ENCODE peak calls at places on chromosomes 2 and 18, in nine cellular contexts. G is IMR-90, J is spleen, H is kidney epithelial cell, F is right atrium auricular region, U is uterus, M is ascending aorta, W is tibial artery, P is psoas muscle. Z is an unnamed sample.

GRCh38 chr2:12490641-12491040 is 226.1 kb upstream of the TRIB2 start:
- DNase-seq in W (no peak), G (no peak), J (no peak), F (no peak), U (no peak), H (no peak), M (no peak), P (no peak), Z (no peak)

GRCh38 chr2:60959501-60959900 is 58.0 kb upstream of the PEX13 start:
- DNase-seq in P (no peak), W (no peak), J (no peak), G (no peak), M (no peak), F (no peak), H (no peak), U (no peak), Z (no peak)

GRCh38 chr2:26457241-26457666 is 20.7 kb downstream of the OTOF start:
- DNase-seq in P (no peak), G (no peak), W (peak; percentile 33), H (no peak), J (peak; percentile 72), U (no peak), M (no peak), F (no peak), Z (peak; percentile 12)

GRCh38 chr2:52821631-52822030 is 946.0 kb upstream of the CHAC2 start:
- DNase-seq in M (no peak), H (no peak), G (peak; percentile 3), P (no peak), F (no peak), W (no peak), U (no peak), J (no peak), Z (no peak)

GRCh38 chr2:202278944-202279343 is 13.4 kb downstream of the NOP58 start:
- DNase-seq in H (no peak), F (no peak), G (peak; percentile 78), W (no peak), P (no peak), M (no peak), U (no peak), J (no peak), Z (no peak)

GRCh38 chr2:37350034-37350433 is 5.6 kb downstream of the QPCT start:
- DNase-seq in J (no peak), H (peak; percentile 75), F (no peak), P (no peak), G (no peak), M (no peak), W (no peak), U (no peak), Z (no peak)

GRCh38 chr2:240812721-240813120 is 7.3 kb downstream of the KIF1A start:
- DNase-seq in W (peak; percentile 50), H (no peak), G (no peak), U (no peak), F (no peak), P (no peak), J (peak; percentile 51), M (no peak), Z (no peak)

GRCh38 chr2:157783180-157783579 is 93.0 kb downstream of the ACVR1 start:
- DNase-seq in F (no peak), U (no peak), M (no peak), P (no peak), W (no peak), J (no peak), H (no peak), G (no peak), Z (no peak)

GRCh38 chr2:232315049-232315922 is 63.3 kb upstream of the ALPP start:
- DNase-seq in U (no peak), M (peak; percentile 43), G (peak; percentile 30), W (peak; percentile 76), F (peak; percentile 74), J (peak; percentile 93), H (peak; percentile 34), P (peak; percentile 87), Z (peak; percentile 50)

GRCh38 chr18:79252904-79253633 is 142.7 kb upstream of the NFATC1 start:
- DNase-seq in U (no peak), G (no peak), M (no peak), F (no peak), P (no peak), H (no peak), W (no peak), J (no peak), Z (no peak)

GRCh38 chr2:233349005-233349998 is 5.0 kb upstream of the DGKD start:
- DNase-seq in M (no peak), U (peak; percentile 47), P (peak; percentile 77), G (peak; percentile 19), F (no peak), J (peak; percentile 94), W (no peak), H (no peak), Z (peak; percentile 55)

GRCh38 chr18:45664824-45665763 is 49.8 kb downstream of the SLC14A2 start:
- DNase-seq in H (peak; percentile 23), F (peak; percentile 85), G (peak; percentile 68), M (no peak), W (peak; percentile 80), U (peak; percentile 57), J (no peak), P (no peak), Z (peak; percentile 79)

GRCh38 chr18:36158261-36158867 is 28.7 kb downstream of the ELP2 start:
- DNase-seq in M (no peak), H (peak; percentile 69), U (no peak), W (no peak), P (no peak), F (no peak), J (no peak), G (peak; percentile 94), Z (no peak)

GRCh38 chr2:58097025-58097424 is 50.4 kb downstream of the VRK2 start:
- DNase-seq in U (no peak), G (no peak), P (no peak), W (no peak), H (no peak), F (no peak), J (no peak), M (no peak), Z (no peak)

GRCh38 chr2:80365762-80366161 is 61.2 kb upstream of the LRRTM1 start:
- DNase-seq in J (no peak), H (no peak), F (no peak), M (no peak), G (no peak), W (no peak), U (no peak), P (no peak), Z (no peak)

GRCh38 chr2:109183871-109184270 is 54.9 kb downstream of the SH3RF3 start:
- DNase-seq in J (no peak), H (no peak), M (no peak), U (no peak), F (no peak), P (no peak), W (peak; percentile 48), G (no peak), Z (no peak)

DNA sequence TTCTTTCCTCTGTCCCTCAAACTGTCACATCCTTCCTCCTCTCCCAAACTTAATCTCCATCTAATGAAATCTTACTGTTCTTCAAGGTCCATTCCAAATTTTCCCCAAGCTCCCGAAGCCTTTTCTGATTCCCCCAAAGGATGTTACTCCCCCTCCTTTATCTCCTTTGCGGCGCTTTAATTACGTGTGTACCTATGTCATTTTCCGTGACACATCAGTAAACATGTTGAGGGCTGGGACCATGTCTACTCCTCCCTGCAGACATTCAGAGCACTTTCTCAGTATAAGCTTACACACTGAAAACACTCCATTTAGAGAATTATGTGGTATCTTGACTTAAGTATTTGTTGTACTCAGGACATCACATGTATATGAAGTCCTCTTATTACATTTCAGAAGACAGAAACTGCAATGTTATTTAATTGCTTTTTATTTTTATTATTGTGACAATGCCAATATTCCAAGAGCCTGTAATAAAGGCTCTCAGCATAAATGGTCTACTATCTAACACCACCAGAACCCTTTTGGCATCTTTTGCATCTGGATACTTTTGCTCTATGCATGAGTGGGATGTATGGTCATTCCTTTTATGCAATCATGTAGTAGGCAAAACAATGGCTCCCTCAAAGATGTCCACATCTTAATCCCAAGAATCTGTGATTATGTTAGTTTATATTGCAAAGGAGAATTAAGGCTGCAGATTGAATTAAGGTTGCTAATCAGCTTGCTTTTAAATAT is 1.8 kb downstream of the NMI start:
- DNase-seq in F (no peak), P (no peak), J (no peak), U (no peak), W (no peak), G (no peak), M (no peak), H (no peak), Z (no peak)
- H3K4me3 ChIP-seq in F (no peak overlapping the region), P (peak overlapping the region; percentile 89), J (peak overlapping the region; percentile 66), U (no peak overlapping the region), W (no peak overlapping the region), G (no peak overlapping the region), M (peak overlapping the region; percentile 74), H (no peak overlapping the region), Z (no peak overlapping the region)

GRCh38 chr2:176099737-176100546 is at the start of gene HOXD12:
- DNase-seq in H (no peak), P (no peak), U (no peak), M (no peak), J (no peak), G (no peak), F (no peak), W (no peak), Z (no peak)
- H3K4me3 ChIP-seq in H (no peak within 1 kb of the TSS), P (peak within 1 kb of the TSS; percentile 3), U (no peak within 1 kb of the TSS), M (no peak within 1 kb of the TSS), J (no peak within 1 kb of the TSS), G (no peak within 1 kb of the TSS), F (no peak within 1 kb of the TSS), W (no peak within 1 kb of the TSS), Z (no peak within 1 kb of the TSS)

GRCh38 chr2:39664898-39665591 is 672 bp upstream of the TMEM178A start:
- DNase-seq in M (no peak), H (no peak), W (no peak), F (no peak), P (no peak), U (no peak), G (no peak), J (no peak), Z (no peak)
- H3K4me3 ChIP-seq in M (peak overlapping the region; percentile 92), H (peak overlapping the region; percentile 12), W (peak overlapping the region; percentile 82), F (peak overlapping the region; percentile 62), P (peak overlapping the region; percentile 76), U (no peak overlapping the region), G (no peak overlapping the region), J (no peak overlapping the region), Z (no peak overlapping the region)

GRCh38 chr2:111932841-111933291 is 34.5 kb downstream of the MERTK start:
- DNase-seq in H (no peak), G (no peak), U (no peak), W (no peak), P (no peak), F (no peak), J (no peak), M (no peak), Z (no peak)

GRCh38 chr2:111930875-111931274 is 32.5 kb downstream of the MERTK start:
- DNase-seq in H (peak; percentile 77), G (peak; percentile 65), J (no peak), M (no peak), P (no peak), U (no peak), F (no peak), W (no peak), Z (peak; percentile 57)

GRCh38 chr2:111927723-111928122 is 29.3 kb downstream of the MERTK start:
- DNase-seq in P (no peak), W (no peak), G (no peak), J (no peak), U (no peak), H (no peak), F (no peak), M (no peak), Z (no peak)

GRCh38 chr2:111924617-111925107 is 26.3 kb downstream of the MERTK start:
- DNase-seq in W (no peak), H (no peak), U (no peak), J (no peak), P (no peak), F (no peak), M (no peak), G (no peak), Z (no peak)

GRCh38 chr2:111930404-111930803 is 32.0 kb downstream of the MERTK start:
- DNase-seq in F (no peak), H (no peak), P (no peak), U (no peak), W (no peak), G (no peak), J (no peak), M (no peak), Z (no peak)
- H3K4me3 ChIP-seq in F (no peak overlapping the region), H (no peak overlapping the region), P (no peak overlapping the region), U (no peak overlapping the region), W (no peak overlapping the region), G (no peak overlapping the region), J (no peak overlapping the region), M (no peak overlapping the region), Z (no peak overlapping the region)